ENCODE peak calls at places on chromosomes 1 and 21, in seven cellular contexts. P is neural progenitor cell; E is SHP77; G is fibroblast of lung; U is left ventricle myocardium superior; V is substantia nigra; H is activated CD4-positive, alpha-beta T cell treated with anti-CD3 and anti-CD28 coated beads, Interleukin-2, amount 50 U/mL, for 1 hour. B is an unnamed sample.

GRCh38 chr1:232039303-232039702 is 412.7 kb downstream of the DISC1 start:
- DNase-seq in H (no peak), P (no peak), E (no peak), G (peak), U (no peak), V (no peak), B (no peak)

GRCh38 chr21:14569868-14570267 is 23.8 kb upstream of the SAMSN1 start:
- DNase-seq in H (no peak), U (no peak), P (no peak), V (no peak), G (no peak), E (no peak), B (no peak)

GRCh38 chr1:13730751-13731482 is 30.9 kb downstream of the PRDM2 start:
- DNase-seq in V (no peak), P (no peak), E (no peak), H (peak), U (peak), G (peak), B (no peak)

GRCh38 chr1:86500731-86501130 is 32.0 kb downstream of the CLCA1 start:
- DNase-seq in V (no peak), H (no peak), E (no peak), G (no peak), U (no peak), P (no peak), B (no peak)

GRCh38 chr1:45205000-45205909 is 1.1 kb downstream of the ZSWIM5 start:
- DNase-seq in P (peak), G (peak), H (peak), V (peak), E (peak), U (peak), B (no peak)

GRCh38 chr1:61109158-61109557 is 26.8 kb downstream of the NFIA start:
- DNase-seq in E (no peak), G (no peak), P (no peak), U (no peak), H (no peak), V (no peak), B (no peak)

GRCh38 chr1:46547481-46548383 is 3.7 kb downstream of the KNCN start:
- DNase-seq in G (peak), P (peak), H (no peak), E (peak), V (no peak), U (no peak), B (no peak)

GRCh38 chr21:45592208-45592619 is 50.0 kb upstream of the SLC19A1 start:
- DNase-seq in E (peak), H (peak), U (no peak), G (no peak), P (no peak), V (no peak), B (no peak)

GRCh38 chr1:41502912-41503311 is 18.4 kb upstream of the EDN2 start:
- DNase-seq in V (no peak), E (no peak), G (peak), H (no peak), U (peak), P (no peak), B (no peak)

GRCh38 chr1:67376381-67376780 is 53.8 kb downstream of the SERBP1 start:
- DNase-seq in H (no peak), U (no peak), G (no peak), E (no peak), P (no peak), V (no peak), B (peak)

GRCh38 chr21:43196789-43197188 is 28.0 kb downstream of the CRYAA start:
- DNase-seq in V (no peak), E (no peak), U (peak), P (peak), H (no peak), G (no peak), B (peak)

GRCh38 chr1:173202430-173203145 is 4.5 kb downstream of the TNFSF4 start:
- DNase-seq in E (peak), H (no peak), V (no peak), G (peak), U (no peak), P (peak), B (peak)

GRCh38 chr1:115595279-115596079 is 46.3 kb upstream of the VANGL1 start:
- DNase-seq in V (peak), H (peak), U (peak), P (peak), E (peak), G (peak), B (peak)